ENCODE peak calls at places on chromosomes 2 and 18, in four cellular contexts. One of them, this sample, is unnamed.

GRCh38 chr2:10493075-10493635 is 45.0 kb upstream of the ODC1 start:
- DNase-seq in OCI-M1: no peak
- DNase-seq in activated CD4-positive, alpha-beta T cell treated with anti-CD3 and anti-CD28 coated beads, Interleukin-2, amount 50 U/mL, for 1 hour: no peak
- DNase-seq in NCI-H2029 treated with DMSO at 0.1 percent for 48 hours: no peak
- DNase-seq in this sample: no peak

GRCh38 chr18:49878996-49879585 is 65.8 kb upstream of the ACAA2 start:
- DNase-seq in OCI-M1: no peak
- DNase-seq in activated CD4-positive, alpha-beta T cell treated with anti-CD3 and anti-CD28 coated beads, Interleukin-2, amount 50 U/mL, for 1 hour: no peak
- DNase-seq in NCI-H2029 treated with DMSO at 0.1 percent for 48 hours: no peak
- DNase-seq in this sample: no peak

GRCh38 chr18:43863180-43863579 is 585.9 kb upstream of the SYT4 start:
- DNase-seq in OCI-M1: no peak
- DNase-seq in activated CD4-positive, alpha-beta T cell treated with anti-CD3 and anti-CD28 coated beads, Interleukin-2, amount 50 U/mL, for 1 hour: no peak
- DNase-seq in NCI-H2029 treated with DMSO at 0.1 percent for 48 hours: no peak
- DNase-seq in this sample: no peak

GRCh38 chr18:63834471-63835113 is 52.9 kb upstream of the SERPINB2 start:
- DNase-seq in OCI-M1: no peak
- DNase-seq in activated CD4-positive, alpha-beta T cell treated with anti-CD3 and anti-CD28 coated beads, Interleukin-2, amount 50 U/mL, for 1 hour: no peak
- DNase-seq in NCI-H2029 treated with DMSO at 0.1 percent for 48 hours: no peak
- DNase-seq in this sample: no peak

GRCh38 chr2:47255794-47256193 is 100.7 kb upstream of the STPG4 start:
- DNase-seq in OCI-M1: no peak
- DNase-seq in activated CD4-positive, alpha-beta T cell treated with anti-CD3 and anti-CD28 coated beads, Interleukin-2, amount 50 U/mL, for 1 hour: no peak
- DNase-seq in NCI-H2029 treated with DMSO at 0.1 percent for 48 hours: no peak
- DNase-seq in this sample: no peak

GRCh38 chr18:2223859-2224258 is 347.4 kb downstream of the METTL4 start:
- DNase-seq in OCI-M1: peak
- DNase-seq in activated CD4-positive, alpha-beta T cell treated with anti-CD3 and anti-CD28 coated beads, Interleukin-2, amount 50 U/mL, for 1 hour: no peak
- DNase-seq in NCI-H2029 treated with DMSO at 0.1 percent for 48 hours: no peak
- DNase-seq in this sample: no peak

GRCh38 chr2:215870088-215870490 is 143.3 kb downstream of the MREG start:
- DNase-seq in OCI-M1: peak
- DNase-seq in activated CD4-positive, alpha-beta T cell treated with anti-CD3 and anti-CD28 coated beads, Interleukin-2, amount 50 U/mL, for 1 hour: no peak
- DNase-seq in NCI-H2029 treated with DMSO at 0.1 percent for 48 hours: no peak
- DNase-seq in this sample: no peak

GRCh38 chr2:120686511-120687168 is 49.0 kb upstream of the GLI2 start:
- DNase-seq in OCI-M1: no peak
- DNase-seq in activated CD4-positive, alpha-beta T cell treated with anti-CD3 and anti-CD28 coated beads, Interleukin-2, amount 50 U/mL, for 1 hour: no peak
- DNase-seq in NCI-H2029 treated with DMSO at 0.1 percent for 48 hours: no peak
- DNase-seq in this sample: no peak

GRCh38 chr2:54380627-54381026 is 75.5 kb upstream of the SPTBN1 start:
- DNase-seq in OCI-M1: no peak
- DNase-seq in activated CD4-positive, alpha-beta T cell treated with anti-CD3 and anti-CD28 coated beads, Interleukin-2, amount 50 U/mL, for 1 hour: no peak
- DNase-seq in NCI-H2029 treated with DMSO at 0.1 percent for 48 hours: no peak
- DNase-seq in this sample: no peak

GRCh38 chr18:361941-362913 is 94.4 kb upstream of the THOC1 start:
- DNase-seq in OCI-M1: no peak
- DNase-seq in activated CD4-positive, alpha-beta T cell treated with anti-CD3 and anti-CD28 coated beads, Interleukin-2, amount 50 U/mL, for 1 hour: no peak
- DNase-seq in NCI-H2029 treated with DMSO at 0.1 percent for 48 hours: no peak
- DNase-seq in this sample: no peak

This sample was measured in effector memory CD8-positive, alpha-beta T cell.